ENCODE peak calls at places on chromosomes 13 and 19, in seven cellular contexts. P, J, C, A, S, K and O are unnamed samples.

GRCh38 chr13:80399340-80400163 is 58.6 kb upstream of the SPRY2 start:
- DNase-seq in S (peak), J (no peak), C (peak), A (no peak), P (peak), K (no peak), O (no peak)

GRCh38 chr19:18637644-18638630 is 1.1 kb downstream of the KLHL26 start:
- DNase-seq in C (no peak), P (no peak), S (no peak), J (no peak), A (peak), K (no peak), O (peak)

GRCh38 chr13:32538234-32538620 is 368 bp downstream of the N4BP2L2 start:
- DNase-seq in A (no peak), J (no peak), C (no peak), K (peak), S (peak), P (no peak), O (no peak)

GRCh38 chr19:51993422-51993821 is 6.8 kb upstream of the ZNF350 start:
- DNase-seq in C (no peak), S (no peak), A (no peak), P (no peak), K (no peak), J (no peak), O (no peak)

GRCh38 chr13:110068176-110068473 is 238.8 kb downstream of the COL4A1 start:
- DNase-seq in S (no peak), J (no peak), K (no peak), C (no peak), A (no peak), P (no peak), O (no peak)

GRCh38 chr13:35472308-35473008 is 4.0 kb downstream of the MAB21L1 start:
- DNase-seq in K (no peak), J (no peak), C (no peak), S (peak), A (no peak), P (no peak), O (peak)

GRCh38 chr13:106078191-106078590 is 457.3 kb downstream of the EFNB2 start:
- DNase-seq in K (no peak), C (no peak), S (no peak), J (no peak), A (no peak), P (no peak), O (no peak)

GRCh38 chr19:38277969-38278680 is 13.8 kb downstream of the SPINT2 start:
- DNase-seq in A (no peak), C (peak), J (no peak), K (peak), P (no peak), S (peak), O (no peak)

GRCh38 chr19:41376998-41377365 is 649 bp downstream of the TMEM91 start:
- DNase-seq in A (no peak), J (no peak), K (no peak), S (peak), P (no peak), C (no peak), O (no peak)

GRCh38 chr19:48513289-48514122 is 1.9 kb upstream of the LMTK3 start:
- DNase-seq in S (peak), J (peak), P (peak), A (peak), C (peak), K (peak), O (peak)

GRCh38 chr19:42018503-42019193 is 24.6 kb upstream of the ATP1A3 start:
- DNase-seq in A (no peak), S (peak), K (peak), C (no peak), J (no peak), P (no peak), O (no peak)

GRCh38 chr19:290539-291521 is at the start of gene PLPP2:
- DNase-seq in C (no peak), J (peak), K (no peak), S (peak), A (no peak), P (no peak), O (peak)

GRCh38 chr13:100545684-100546061 is 42.9 kb downstream of the GGACT start:
- DNase-seq in J (no peak), K (no peak), S (no peak), P (no peak), C (no peak), A (no peak), O (no peak)

GRCh38 chr19:3625996-3626472 is 556 bp downstream of the CACTIN start:
- DNase-seq in S (peak), J (no peak), C (no peak), A (no peak), P (no peak), K (no peak), O (no peak)

GRCh38 chr13:109273326-109273751 is 513.0 kb downstream of the IRS2 start:
- DNase-seq in A (no peak), C (peak), P (no peak), S (peak), J (no peak), K (peak), O (no peak)

GRCh38 chr13:24685314-24685713 is 5.1 kb downstream of the ATP12A start:
- DNase-seq in C (no peak), A (no peak), S (no peak), P (no peak), K (no peak), J (no peak), O (no peak)

GRCh38 chr19:4338441-4339350 is at the start of gene STAP2:
- DNase-seq in J (no peak), P (no peak), A (peak), S (no peak), C (no peak), K (no peak), O (peak)

GRCh38 chr13:38582133-38582532 is 104.7 kb upstream of the FREM2 start:
- DNase-seq in S (peak), C (peak), P (peak), A (peak), J (no peak), K (peak), O (no peak)

GRCh38 chr19:28508666-28509065 is 704.3 kb downstream of the UQCRFS1 start:
- DNase-seq in A (no peak), P (no peak), J (no peak), C (peak), K (no peak), S (no peak), O (no peak)

GRCh38 chr13:75740008-75740407 is 103.9 kb downstream of the LMO7 start:
- DNase-seq in K (no peak), A (no peak), S (no peak), P (no peak), C (no peak), J (no peak), O (no peak)

GRCh38 chr13:61414136-61414535 is 1.5 kb downstream of the PCDH20 start:
- DNase-seq in J (no peak), S (no peak), C (no peak), K (no peak), P (no peak), A (no peak), O (peak)

GRCh38 chr19:3335431-3336350 is 30.7 kb upstream of the NFIC start:
- DNase-seq in K (peak), C (no peak), P (no peak), J (no peak), S (peak), A (no peak), O (no peak)

GRCh38 chr19:1979017-1979416 is 36.5 kb downstream of the BTBD2 start:
- DNase-seq in A (no peak), K (no peak), P (no peak), C (no peak), S (no peak), J (no peak), O (no peak)

GRCh38 chr13:81686877-81687276 is 1346.0 kb upstream of the SPRY2 start:
- DNase-seq in S (no peak), C (peak), K (no peak), J (no peak), A (no peak), P (no peak), O (no peak)

GRCh38 chr19:14059093-14059480 is 2.8 kb downstream of the PALM3 start:
- DNase-seq in A (no peak), J (no peak), S (no peak), P (no peak), K (no peak), C (no peak), O (peak)